ENCODE peak calls at places on chromosomes 16 and 17, in eight cellular contexts. F, U, G, R, B, H, Q and D are unnamed samples.
A peak's percentile ranks its signal among the peaks of the same experiment; 100 is the strongest.

GRCh38 chr17:43043306-43043705 is 18.3 kb downstream of the RND2 start:
- DNase-seq in F (no peak), U (no peak), G (no peak), R (no peak), B (no peak), H (no peak), Q (no peak), D (no peak)

GRCh38 chr16:73610605-73611177 is 562.8 kb upstream of the ZFHX3 start:
- DNase-seq in F (no peak), U (no peak), G (no peak), R (no peak), B (no peak), H (no peak), Q (no peak), D (no peak)

GRCh38 chr16:73064227-73064995 is 16.5 kb upstream of the ZFHX3 start:
- DNase-seq in F (peak; percentile 70), U (no peak), G (no peak), R (peak; percentile 63), B (no peak), H (no peak), Q (no peak), D (no peak)

GRCh38 chr16:79430129-79430789 is 170.3 kb downstream of the MAF start:
- DNase-seq in F (no peak), U (peak; percentile 69), G (no peak), R (no peak), B (no peak), H (no peak), Q (no peak), D (no peak)

GRCh38 chr16:48903054-48903453 is 293.1 kb upstream of the N4BP1 start:
- DNase-seq in F (no peak), U (no peak), G (no peak), R (peak; percentile 45), B (no peak), H (no peak), Q (no peak), D (no peak)

GRCh38 chr17:45131616-45132301 is 556 bp downstream of the PLCD3 start:
- DNase-seq in F (peak; percentile 84), U (peak; percentile 73), G (no peak), R (peak; percentile 86), B (peak; percentile 39), H (no peak), Q (no peak), D (no peak)

GRCh38 chr16:22727285-22728166 is 86.4 kb upstream of the HS3ST2 start:
- DNase-seq in F (no peak), U (no peak), G (no peak), R (no peak), B (no peak), H (no peak), Q (no peak), D (no peak)

GRCh38 chr17:49361129-49361901 is 735 bp downstream of the ZNF652 start:
- DNase-seq in F (peak; percentile 86), U (peak; percentile 35), G (no peak), R (peak; percentile 59), B (peak; percentile 50), H (no peak), Q (peak; percentile 62), D (no peak)

GRCh38 chr17:51260960-51261958 is 913 bp downstream of the UTP18 start:
- DNase-seq in F (peak; percentile 86), U (peak; percentile 76), G (peak; percentile 64), R (peak; percentile 91), B (peak; percentile 68), H (no peak), Q (peak; percentile 49), D (no peak)

GRCh38 chr16:68259421-68259820 is 4.9 kb upstream of the SLC7A6 start:
- DNase-seq in F (no peak), U (no peak), G (no peak), R (no peak), B (no peak), H (no peak), Q (no peak), D (no peak)

GRCh38 chr17:74474043-74474792 is 7.8 kb downstream of the CD300A start:
- DNase-seq in F (peak; percentile 52), U (no peak), G (no peak), R (no peak), B (no peak), H (no peak), Q (no peak), D (no peak)

GRCh38 chr17:49290690-49291326 is 60.2 kb upstream of the PHOSPHO1 start:
- DNase-seq in F (no peak), U (peak; percentile 28), G (no peak), R (peak; percentile 71), B (peak; percentile 76), H (peak; percentile 12), Q (peak; percentile 28), D (no peak)

GRCh38 chr16:67017810-67018488 is 11.0 kb upstream of the CBFB start:
- DNase-seq in F (no peak), U (peak; percentile 93), G (peak; percentile 77), R (peak; percentile 99), B (peak; percentile 96), H (peak; percentile 80), Q (peak; percentile 99), D (peak; percentile 69)

GRCh38 chr17:5588584-5588983 is 4.3 kb upstream of the NLRP1 start:
- DNase-seq in F (no peak), U (no peak), G (no peak), R (no peak), B (no peak), H (no peak), Q (no peak), D (no peak)

GRCh38 chr16:30910427-30911029 is 12.8 kb upstream of the FBXL19 start:
- DNase-seq in F (no peak), U (no peak), G (no peak), R (no peak), B (no peak), H (no peak), Q (no peak), D (no peak)

DNA sequence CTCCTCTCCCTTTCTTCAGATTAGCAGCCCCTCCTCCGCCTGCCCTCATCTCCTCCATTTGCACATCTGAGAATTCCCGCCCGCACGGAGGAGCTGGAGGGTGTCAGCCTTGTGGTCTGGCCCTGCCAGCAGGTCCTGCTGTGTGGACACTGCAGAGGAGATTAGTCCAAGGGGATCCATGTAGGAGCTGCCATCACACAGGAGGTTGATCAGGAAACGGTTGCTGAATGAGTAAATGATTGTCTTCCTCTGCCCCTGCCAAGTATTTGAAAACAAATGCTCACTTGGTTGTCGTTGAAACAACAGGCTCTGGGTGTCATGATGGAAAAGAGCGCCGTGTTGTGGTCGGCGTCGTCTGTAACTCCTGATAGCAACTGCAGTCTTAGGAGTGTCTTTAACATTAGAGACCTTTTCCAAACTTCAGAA is 63.8 kb upstream of the CHMP6 start:
- DNase-seq in F (no peak), U (peak; percentile 43), G (no peak), R (no peak), B (peak; percentile 14), H (no peak), Q (no peak), D (no peak)
- TF ChIP-seq CTCF in F (no peak), U (peak; percentile 49), G (no peak), R (peak; percentile 23), B (no peak), H (no peak), Q (no peak), D (no peak)

DNA sequence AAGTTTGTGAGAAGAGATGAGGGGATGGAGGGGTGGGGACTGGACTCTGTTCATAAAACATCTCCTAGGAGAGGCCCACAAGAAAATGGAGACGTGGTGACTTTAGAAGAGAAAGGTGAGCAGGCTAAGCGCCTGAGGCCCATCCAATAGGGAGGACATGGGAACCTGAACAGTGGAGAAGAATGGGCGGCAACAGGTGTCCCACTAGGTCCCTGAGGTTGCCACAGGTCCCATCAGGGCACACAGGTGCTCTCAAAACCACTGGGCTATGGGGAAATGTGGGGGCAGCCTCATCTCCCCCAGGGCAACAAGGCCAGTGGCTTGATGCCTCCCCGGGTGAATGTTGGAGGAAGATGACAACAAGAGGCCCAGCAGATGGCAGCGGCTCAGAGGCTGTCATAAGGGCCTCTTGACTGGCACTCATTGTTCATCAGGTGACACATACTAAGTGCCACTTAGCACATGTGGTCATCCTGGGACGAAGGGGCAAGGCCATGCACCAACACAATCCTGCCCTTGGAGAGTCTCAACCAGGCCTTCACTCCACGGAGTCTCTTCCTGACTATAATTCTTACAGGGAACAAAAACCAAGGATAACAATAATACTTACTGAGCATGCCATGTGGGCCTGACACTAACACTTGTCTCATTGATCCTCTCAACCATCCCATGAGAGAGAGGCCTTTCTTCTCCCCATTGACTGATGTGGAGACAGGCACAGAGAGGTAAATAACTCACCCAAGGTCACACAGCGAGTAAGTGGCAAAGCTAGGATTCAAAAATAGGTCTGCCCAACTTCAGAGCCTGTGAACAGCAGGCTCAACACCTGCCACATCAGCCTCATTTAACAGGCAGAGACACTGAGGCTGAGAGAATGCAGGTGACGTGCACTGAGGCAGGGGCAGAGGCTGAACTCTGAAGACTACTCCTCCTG is 38.0 kb downstream of the CUEDC1 start:
- DNase-seq in F (no peak), U (peak; percentile 40), G (no peak), R (no peak), B (no peak), H (no peak), Q (peak; percentile 53), D (no peak)
- H3K4me3 ChIP-seq in F (no peak overlapping the region), U (no peak overlapping the region), G (no peak overlapping the region), R (no peak overlapping the region), B (no peak overlapping the region), H (no peak overlapping the region), Q (no peak overlapping the region), D (no peak overlapping the region)

GRCh38 chr16:7614022-7614795 is 281.6 kb downstream of the RBFOX1 start:
- DNase-seq in F (no peak), U (no peak), G (no peak), R (no peak), B (no peak), H (no peak), Q (peak; percentile 25), D (no peak)

GRCh38 chr16:7613518-7613917 is 280.9 kb downstream of the RBFOX1 start:
- DNase-seq in F (no peak), U (no peak), G (no peak), R (no peak), B (no peak), H (no peak), Q (no peak), D (no peak)

GRCh38 chr16:7615565-7615964 is 282.9 kb downstream of the RBFOX1 start:
- DNase-seq in F (no peak), U (no peak), G (no peak), R (no peak), B (no peak), H (no peak), Q (no peak), D (no peak)
- TF ChIP-seq CTCF in F (no peak), U (no peak), G (no peak), R (peak; percentile 19), B (no peak), H (peak; percentile 21), Q (peak; percentile 25), D (no peak)

GRCh38 chr17:40935624-40936023 is 1.8 kb downstream of the KRT23 start:
- DNase-seq in F (no peak), U (no peak), G (no peak), R (no peak), B (no peak), H (no peak), Q (no peak), D (no peak)
- H3K4me3 ChIP-seq in F (no peak overlapping the region), U (no peak overlapping the region), G (no peak overlapping the region), R (no peak overlapping the region), B (no peak overlapping the region), H (no peak overlapping the region), Q (peak overlapping the region; percentile 65), D (no peak overlapping the region)

DNA sequence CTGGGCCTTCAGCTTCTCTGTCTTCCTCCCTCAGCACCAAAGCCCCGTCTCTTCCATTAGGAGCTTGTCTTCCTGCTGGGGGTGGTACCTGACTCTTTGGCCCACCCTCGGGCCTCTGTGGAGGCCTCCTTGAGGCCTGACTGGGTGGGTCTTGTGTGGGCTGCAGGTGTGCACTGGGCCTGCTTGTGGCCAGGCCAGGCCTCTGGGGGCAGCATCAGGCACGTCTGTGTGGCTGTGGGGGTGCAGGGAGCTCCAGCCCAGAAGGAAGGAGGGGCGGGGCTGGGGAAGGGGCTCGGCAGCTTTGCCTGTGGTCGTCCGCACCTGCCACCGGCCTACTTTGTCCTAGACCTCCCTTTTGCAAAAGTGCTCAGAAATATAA is 7.0 kb downstream of the PIGQ start:
- DNase-seq in F (no peak), U (no peak), G (no peak), R (peak; percentile 80), B (no peak), H (no peak), Q (no peak), D (no peak)
- TF ChIP-seq CTCF in F (no peak), U (no peak), G (no peak), R (peak; percentile 43), B (no peak), H (no peak), Q (no peak), D (peak; percentile 25)